ENCODE peak calls at places on chromosomes 16 and 17, in nine cellular contexts. N is activated CD8-positive, alpha-beta memory T cell treated with anti-CD3 and anti-CD28 coated beads, Interleukin-2, amount 10 ng/mL, durations not matched to agents 7 days and 5 days; G is HEK293T; F is mucosa of descending colon; H is NCI-H187; A is fibroblast of lung; D is mesendoderm; M is iris pigment epithelial cell; P is effector CD4-positive, alpha-beta T cell. W is an unnamed sample.

GRCh38 chr16:85793662-85794298 is 5.6 kb downstream of the EMC8 start:
- DNase-seq in N (no peak), G (no peak), F (no peak), H (no peak), A (no peak), D (no peak), M (no peak), P (no peak), W (no peak)

GRCh38 chr16:70457446-70457845 is 3.1 kb downstream of the FCSK start:
- DNase-seq in N (no peak), G (no peak), F (no peak), H (no peak), A (no peak), D (no peak), M (no peak), P (no peak), W (no peak)

GRCh38 chr17:50767030-50767429 is 288 bp downstream of the ANKRD40CL start:
- DNase-seq in N (no peak), G (no peak), F (peak), H (no peak), A (no peak), D (no peak), M (no peak), P (no peak), W (no peak)

GRCh38 chr16:4679854-4680636 is 13.3 kb upstream of the NUDT16L1 start:
- DNase-seq in N (no peak), G (no peak), F (peak), H (no peak), A (peak), D (no peak), M (no peak), P (no peak), W (no peak)

GRCh38 chr17:29080323-29080722 is 37.4 kb downstream of the PIPOX start:
- DNase-seq in N (no peak), G (no peak), F (no peak), H (no peak), A (no peak), D (no peak), M (no peak), P (no peak), W (no peak)

GRCh38 chr17:55264640-55265298 is at the start of gene HLF:
- DNase-seq in N (peak), G (peak), F (peak), H (peak), A (peak), D (peak), M (peak), P (peak), W (peak)

GRCh38 chr17:28948873-28949184 is 2.5 kb downstream of the PHF12 start:
- DNase-seq in N (no peak), G (no peak), F (no peak), H (no peak), A (peak), D (peak), M (peak), P (no peak), W (no peak)

GRCh38 chr16:67437513-67437912 is 6.6 kb downstream of the HSD11B2 start:
- DNase-seq in N (no peak), G (no peak), F (no peak), H (no peak), A (no peak), D (no peak), M (no peak), P (no peak), W (no peak)

GRCh38 chr16:75198135-75198600 is 8.8 kb downstream of the CTRB2 start:
- DNase-seq in N (no peak), G (no peak), F (peak), H (no peak), A (no peak), D (no peak), M (peak), P (no peak), W (no peak)

GRCh38 chr17:50661795-50662391 is 27.2 kb downstream of the ABCC3 start:
- DNase-seq in N (peak), G (no peak), F (peak), H (no peak), A (peak), D (peak), M (peak), P (no peak), W (no peak)

GRCh38 chr17:75110307-75110937 is 653 bp downstream of the ARMC7 start:
- DNase-seq in N (peak), G (no peak), F (peak), H (no peak), A (no peak), D (peak), M (no peak), P (no peak), W (no peak)